ENCODE peak calls at places on chromosomes 4 and X, in seven cellular contexts. One of them, this sample, is unnamed.

GRCh38 chr4:20254517-20255250 is 3.0 kb downstream of the SLIT2 start:
- DNase-seq in DND-41: no peak
- DNase-seq in GM23248: peak
- DNase-seq in trophoblast cell: no peak
- DNase-seq in GM12878: no peak
- DNase-seq in mesendoderm: peak
- DNase-seq in astrocyte: peak
- DNase-seq in this sample: peak

GRCh38 chr4:117786566-117786965 is 247.7 kb upstream of the NDST3 start:
- DNase-seq in DND-41: no peak
- DNase-seq in GM23248: no peak
- DNase-seq in trophoblast cell: no peak
- DNase-seq in GM12878: no peak
- DNase-seq in mesendoderm: no peak
- DNase-seq in astrocyte: no peak
- DNase-seq in this sample: no peak

GRCh38 chr4:84493092-84493850 is 5.8 kb downstream of the NKX6-1 start:
- DNase-seq in DND-41: no peak
- DNase-seq in GM23248: peak
- DNase-seq in trophoblast cell: no peak
- DNase-seq in GM12878: no peak
- DNase-seq in mesendoderm: peak
- DNase-seq in astrocyte: peak
- DNase-seq in this sample: peak

GRCh38 chr4:128153795-128154194 is 92.7 kb downstream of the LARP1B start:
- DNase-seq in DND-41: no peak
- DNase-seq in GM23248: no peak
- DNase-seq in trophoblast cell: no peak
- DNase-seq in GM12878: no peak
- DNase-seq in mesendoderm: no peak
- DNase-seq in astrocyte: no peak
- DNase-seq in this sample: no peak

GRCh38 chrX:119672252-119672825 is 20.6 kb downstream of the SEPTIN6 start:
- DNase-seq in DND-41: no peak
- DNase-seq in GM23248: no peak
- DNase-seq in trophoblast cell: no peak
- DNase-seq in GM12878: no peak
- DNase-seq in mesendoderm: no peak
- DNase-seq in astrocyte: no peak
- DNase-seq in this sample: no peak

GRCh38 chrX:599837-600715 is 30.5 kb upstream of the SHOX start:
- DNase-seq in DND-41: no peak
- DNase-seq in GM23248: no peak
- DNase-seq in trophoblast cell: no peak
- DNase-seq in GM12878: no peak
- DNase-seq in mesendoderm: no peak
- DNase-seq in astrocyte: no peak
- DNase-seq in this sample: no peak

GRCh38 chrX:55149242-55149641 is 60.4 kb downstream of the PAGE2 start:
- DNase-seq in DND-41: no peak
- DNase-seq in GM23248: no peak
- DNase-seq in trophoblast cell: no peak
- DNase-seq in GM12878: no peak
- DNase-seq in mesendoderm: no peak
- DNase-seq in astrocyte: no peak
- DNase-seq in this sample: no peak

GRCh38 chrX:30673405-30673804 is 20.2 kb downstream of the GK start:
- DNase-seq in DND-41: no peak
- DNase-seq in GM23248: no peak
- DNase-seq in trophoblast cell: no peak
- DNase-seq in GM12878: no peak
- DNase-seq in mesendoderm: no peak
- DNase-seq in astrocyte: no peak
- DNase-seq in this sample: no peak

GRCh38 chr4:111678466-111678865 is 466.8 kb upstream of the FAM241A start:
- DNase-seq in DND-41: no peak
- DNase-seq in GM23248: peak
- DNase-seq in trophoblast cell: peak
- DNase-seq in GM12878: no peak
- DNase-seq in mesendoderm: peak
- DNase-seq in astrocyte: peak
- DNase-seq in this sample: no peak

GRCh38 chr4:74230902-74231499 is 73.1 kb downstream of the MTHFD2L start:
- DNase-seq in DND-41: no peak
- DNase-seq in GM23248: peak
- DNase-seq in trophoblast cell: peak
- DNase-seq in GM12878: no peak
- DNase-seq in mesendoderm: no peak
- DNase-seq in astrocyte: peak
- DNase-seq in this sample: no peak

GRCh38 chr4:177125656-177126055 is 184.0 kb upstream of the NEIL3 start:
- DNase-seq in DND-41: no peak
- DNase-seq in GM23248: no peak
- DNase-seq in trophoblast cell: no peak
- DNase-seq in GM12878: no peak
- DNase-seq in mesendoderm: no peak
- DNase-seq in astrocyte: no peak
- DNase-seq in this sample: no peak

GRCh38 chr4:108620933-108621905 is 843 bp downstream of the RPL34 start:
- DNase-seq in DND-41: no peak
- DNase-seq in GM23248: peak
- DNase-seq in trophoblast cell: no peak
- DNase-seq in GM12878: no peak
- DNase-seq in mesendoderm: no peak
- DNase-seq in astrocyte: peak
- DNase-seq in this sample: no peak

GRCh38 chrX:68686684-68687045 is 39.2 kb downstream of the STARD8 start:
- DNase-seq in DND-41: no peak
- DNase-seq in GM23248: peak
- DNase-seq in trophoblast cell: no peak
- DNase-seq in GM12878: no peak
- DNase-seq in mesendoderm: peak
- DNase-seq in astrocyte: peak
- DNase-seq in this sample: no peak

GRCh38 chr4:22488136-22488535 is 27.7 kb downstream of the ADGRA3 start:
- DNase-seq in DND-41: no peak
- DNase-seq in GM23248: no peak
- DNase-seq in trophoblast cell: no peak
- DNase-seq in GM12878: no peak
- DNase-seq in mesendoderm: no peak
- DNase-seq in astrocyte: no peak
- DNase-seq in this sample: no peak

GRCh38 chr4:108149588-108150380 is 18.9 kb downstream of the LEF1 start:
- DNase-seq in DND-41: no peak
- DNase-seq in GM23248: peak
- DNase-seq in trophoblast cell: no peak
- DNase-seq in GM12878: no peak
- DNase-seq in mesendoderm: no peak
- DNase-seq in astrocyte: peak
- DNase-seq in this sample: no peak

GRCh38 chr4:168200685-168201084 is 108.3 kb downstream of the ANXA10 start:
- DNase-seq in DND-41: no peak
- DNase-seq in GM23248: no peak
- DNase-seq in trophoblast cell: no peak
- DNase-seq in GM12878: no peak
- DNase-seq in mesendoderm: no peak
- DNase-seq in astrocyte: no peak
- DNase-seq in this sample: no peak

GRCh38 chrX:5916945-5917344 is 311.7 kb downstream of the NLGN4X start:
- DNase-seq in DND-41: no peak
- DNase-seq in GM23248: no peak
- DNase-seq in trophoblast cell: no peak
- DNase-seq in GM12878: no peak
- DNase-seq in mesendoderm: peak
- DNase-seq in astrocyte: no peak
- DNase-seq in this sample: no peak

GRCh38 chr4:125433453-125433852 is 118.7 kb downstream of the FAT4 start:
- DNase-seq in DND-41: no peak
- DNase-seq in GM23248: peak
- DNase-seq in trophoblast cell: no peak
- DNase-seq in GM12878: no peak
- DNase-seq in mesendoderm: no peak
- DNase-seq in astrocyte: peak
- DNase-seq in this sample: no peak

GRCh38 chrX:101217689-101218088 is 1.9 kb upstream of the DRP2 start:
- DNase-seq in DND-41: peak
- DNase-seq in GM23248: no peak
- DNase-seq in trophoblast cell: no peak
- DNase-seq in GM12878: no peak
- DNase-seq in mesendoderm: no peak
- DNase-seq in astrocyte: no peak
- DNase-seq in this sample: no peak

GRCh38 chrX:101223226-101223625 is 3.6 kb downstream of the DRP2 start:
- DNase-seq in DND-41: no peak
- DNase-seq in GM23248: no peak
- DNase-seq in trophoblast cell: no peak
- DNase-seq in GM12878: no peak
- DNase-seq in mesendoderm: no peak
- DNase-seq in astrocyte: no peak
- DNase-seq in this sample: no peak

GRCh38 chrX:101220881-101221280 is 1.3 kb downstream of the DRP2 start:
- DNase-seq in DND-41: no peak
- DNase-seq in GM23248: no peak
- DNase-seq in trophoblast cell: no peak
- DNase-seq in GM12878: no peak
- DNase-seq in mesendoderm: no peak
- DNase-seq in astrocyte: no peak
- DNase-seq in this sample: no peak

GRCh38 chrX:101219840-101220191 is 230 bp downstream of the DRP2 start:
- DNase-seq in DND-41: no peak
- DNase-seq in GM23248: peak
- DNase-seq in trophoblast cell: no peak
- DNase-seq in GM12878: no peak
- DNase-seq in mesendoderm: peak
- DNase-seq in astrocyte: peak
- DNase-seq in this sample: no peak

GRCh38 chrX:101219116-101219839 is at the start of gene DRP2:
- DNase-seq in DND-41: no peak
- DNase-seq in GM23248: peak
- DNase-seq in trophoblast cell: no peak
- DNase-seq in GM12878: no peak
- DNase-seq in mesendoderm: no peak
- DNase-seq in astrocyte: peak
- DNase-seq in this sample: no peak
- H3K9ac ChIP-seq in DND-41: no peak
- H3K9ac ChIP-seq in GM23248: peak
- H3K9ac ChIP-seq in trophoblast cell: no peak
- H3K9ac ChIP-seq in GM12878: no peak
- H3K9ac ChIP-seq in mesendoderm: no peak
- H3K9ac ChIP-seq in astrocyte: peak
- H3K9ac ChIP-seq in this sample: no peak

DNA sequence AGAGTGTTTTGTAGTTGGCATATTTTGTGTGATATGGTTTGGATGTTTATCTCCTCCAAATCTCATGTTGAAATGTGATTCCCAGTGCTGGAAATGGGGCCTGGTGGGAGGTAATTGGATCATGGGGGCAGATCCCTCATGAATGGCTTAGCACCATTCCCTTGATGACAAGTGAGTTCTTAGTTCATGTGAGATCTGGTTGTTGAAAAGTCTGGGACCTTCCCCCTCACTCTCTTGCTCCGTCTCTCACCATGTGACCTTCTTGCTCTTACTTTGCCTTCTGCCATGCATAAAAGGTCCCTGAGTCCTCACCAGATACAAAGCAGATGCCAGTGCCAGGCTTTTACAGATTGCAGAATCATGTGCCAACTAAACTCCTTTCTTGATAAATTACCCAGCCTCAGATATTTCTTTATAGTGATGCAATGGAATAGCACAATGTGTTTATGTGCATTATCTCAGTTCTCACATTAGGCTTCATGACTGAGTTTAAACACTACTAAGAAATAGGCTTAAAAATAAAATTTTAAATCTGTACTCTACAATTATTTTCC is 1348.8 kb downstream of the STIM2 start:
- DNase-seq in DND-41: no peak
- DNase-seq in GM23248: no peak
- DNase-seq in trophoblast cell: no peak
- DNase-seq in GM12878: no peak
- DNase-seq in mesendoderm: peak
- DNase-seq in astrocyte: no peak
- DNase-seq in this sample: no peak
- H3K27ac ChIP-seq in DND-41: no peak
- H3K27ac ChIP-seq in GM23248: no peak
- H3K27ac ChIP-seq in trophoblast cell: no peak
- H3K27ac ChIP-seq in GM12878: no peak
- H3K27ac ChIP-seq in mesendoderm: no peak
- H3K27ac ChIP-seq in astrocyte: no peak
- H3K27ac ChIP-seq in this sample: no peak

GRCh38 chrX:129780441-129781105 is 824 bp downstream of the SASH3 start:
- DNase-seq in DND-41: peak
- DNase-seq in GM23248: no peak
- DNase-seq in trophoblast cell: no peak
- DNase-seq in GM12878: no peak
- DNase-seq in mesendoderm: no peak
- DNase-seq in astrocyte: no peak
- DNase-seq in this sample: peak
- H3K9ac ChIP-seq in DND-41: peak
- H3K9ac ChIP-seq in GM23248: no peak
- H3K9ac ChIP-seq in trophoblast cell: no peak
- H3K9ac ChIP-seq in GM12878: peak
- H3K9ac ChIP-seq in mesendoderm: no peak
- H3K9ac ChIP-seq in astrocyte: no peak
- H3K9ac ChIP-seq in this sample: no peak

DNA sequence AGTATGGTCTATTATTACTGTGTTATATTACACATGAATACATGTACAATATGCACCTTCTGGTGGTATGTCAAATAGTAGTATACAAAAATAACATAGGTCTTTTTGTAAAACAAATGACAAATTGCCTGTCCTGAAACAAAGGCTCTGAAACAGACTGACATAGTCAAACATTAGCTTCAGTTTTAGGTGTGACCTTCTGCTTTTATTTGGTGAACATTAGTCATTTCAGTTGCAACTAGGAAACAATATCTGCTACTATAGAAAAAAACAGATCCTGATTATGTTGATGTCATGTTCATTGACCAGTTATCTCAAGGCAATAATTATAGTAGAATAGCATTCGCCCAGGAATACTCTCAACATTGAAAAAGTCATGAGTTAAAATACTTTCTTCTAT is 123.0 kb downstream of the CHRNA9 start:
- DNase-seq in DND-41: no peak
- DNase-seq in GM23248: no peak
- DNase-seq in trophoblast cell: no peak
- DNase-seq in GM12878: no peak
- DNase-seq in mesendoderm: no peak
- DNase-seq in astrocyte: no peak
- DNase-seq in this sample: no peak
- H3K27ac ChIP-seq in DND-41: no peak
- H3K27ac ChIP-seq in GM23248: no peak
- H3K27ac ChIP-seq in trophoblast cell: no peak
- H3K27ac ChIP-seq in GM12878: no peak
- H3K27ac ChIP-seq in mesendoderm: no peak
- H3K27ac ChIP-seq in astrocyte: no peak
- H3K27ac ChIP-seq in this sample: no peak

This sample was measured in kidney.